ENCODE peak calls at places on chromosomes 11 and 22, in eight cellular contexts. One of them, this sample, is unnamed.

GRCh38 chr11:14386895-14387480 is 28.0 kb upstream of the RRAS2 start:
- DNase-seq in RCC 7860: no peak
- DNase-seq in stimulated activated CD4-positive, alpha-beta T cell treated with anti-CD3 and anti-CD28 coated beads, Interleukin-2, amount 100 ng/mL, for 48 hours: no peak
- DNase-seq in activated CD8-positive, alpha-beta memory T cell treated with anti-CD3 and anti-CD28 coated beads, Interleukin-2, amount 10 ng/mL, durations not matched to agents 7 days and 5 days: no peak
- DNase-seq in activated T-helper 1 cell treated with Interleukin-2 at 50 U/mL for 16 hours: no peak
- DNase-seq in substantia nigra: peak
- DNase-seq in LHCN-M2: peak
- DNase-seq in kidney epithelial cell: no peak
- DNase-seq in this sample: no peak

GRCh38 chr22:49972163-49973017 is 11.8 kb downstream of the PIM3 start:
- DNase-seq in RCC 7860: no peak
- DNase-seq in stimulated activated CD4-positive, alpha-beta T cell treated with anti-CD3 and anti-CD28 coated beads, Interleukin-2, amount 100 ng/mL, for 48 hours: no peak
- DNase-seq in activated CD8-positive, alpha-beta memory T cell treated with anti-CD3 and anti-CD28 coated beads, Interleukin-2, amount 10 ng/mL, durations not matched to agents 7 days and 5 days: peak
- DNase-seq in activated T-helper 1 cell treated with Interleukin-2 at 50 U/mL for 16 hours: no peak
- DNase-seq in substantia nigra: no peak
- DNase-seq in LHCN-M2: no peak
- DNase-seq in kidney epithelial cell: no peak
- DNase-seq in this sample: no peak

GRCh38 chr11:93476796-93477195 is 66.4 kb downstream of the SMCO4 start:
- DNase-seq in RCC 7860: no peak
- DNase-seq in stimulated activated CD4-positive, alpha-beta T cell treated with anti-CD3 and anti-CD28 coated beads, Interleukin-2, amount 100 ng/mL, for 48 hours: no peak
- DNase-seq in activated CD8-positive, alpha-beta memory T cell treated with anti-CD3 and anti-CD28 coated beads, Interleukin-2, amount 10 ng/mL, durations not matched to agents 7 days and 5 days: no peak
- DNase-seq in activated T-helper 1 cell treated with Interleukin-2 at 50 U/mL for 16 hours: no peak
- DNase-seq in substantia nigra: no peak
- DNase-seq in LHCN-M2: peak
- DNase-seq in kidney epithelial cell: no peak
- DNase-seq in this sample: peak

GRCh38 chr11:96023311-96023710 is 99.4 kb upstream of the MTMR2 start:
- DNase-seq in RCC 7860: no peak
- DNase-seq in stimulated activated CD4-positive, alpha-beta T cell treated with anti-CD3 and anti-CD28 coated beads, Interleukin-2, amount 100 ng/mL, for 48 hours: no peak
- DNase-seq in activated CD8-positive, alpha-beta memory T cell treated with anti-CD3 and anti-CD28 coated beads, Interleukin-2, amount 10 ng/mL, durations not matched to agents 7 days and 5 days: no peak
- DNase-seq in activated T-helper 1 cell treated with Interleukin-2 at 50 U/mL for 16 hours: no peak
- DNase-seq in substantia nigra: no peak
- DNase-seq in LHCN-M2: no peak
- DNase-seq in kidney epithelial cell: no peak
- DNase-seq in this sample: no peak

GRCh38 chr11:94198718-94199117 is 70.1 kb downstream of the PANX1 start:
- DNase-seq in RCC 7860: no peak
- DNase-seq in stimulated activated CD4-positive, alpha-beta T cell treated with anti-CD3 and anti-CD28 coated beads, Interleukin-2, amount 100 ng/mL, for 48 hours: no peak
- DNase-seq in activated CD8-positive, alpha-beta memory T cell treated with anti-CD3 and anti-CD28 coated beads, Interleukin-2, amount 10 ng/mL, durations not matched to agents 7 days and 5 days: no peak
- DNase-seq in activated T-helper 1 cell treated with Interleukin-2 at 50 U/mL for 16 hours: no peak
- DNase-seq in substantia nigra: no peak
- DNase-seq in LHCN-M2: no peak
- DNase-seq in kidney epithelial cell: no peak
- DNase-seq in this sample: no peak

GRCh38 chr11:46381046-46381835 is at the start of gene MDK:
- DNase-seq in RCC 7860: no peak
- DNase-seq in stimulated activated CD4-positive, alpha-beta T cell treated with anti-CD3 and anti-CD28 coated beads, Interleukin-2, amount 100 ng/mL, for 48 hours: no peak
- DNase-seq in activated CD8-positive, alpha-beta memory T cell treated with anti-CD3 and anti-CD28 coated beads, Interleukin-2, amount 10 ng/mL, durations not matched to agents 7 days and 5 days: no peak
- DNase-seq in activated T-helper 1 cell treated with Interleukin-2 at 50 U/mL for 16 hours: no peak
- DNase-seq in substantia nigra: no peak
- DNase-seq in LHCN-M2: no peak
- DNase-seq in kidney epithelial cell: no peak
- DNase-seq in this sample: no peak

GRCh38 chr22:37763652-37764051 is 44.1 kb upstream of the GCAT start:
- DNase-seq in RCC 7860: no peak
- DNase-seq in stimulated activated CD4-positive, alpha-beta T cell treated with anti-CD3 and anti-CD28 coated beads, Interleukin-2, amount 100 ng/mL, for 48 hours: no peak
- DNase-seq in activated CD8-positive, alpha-beta memory T cell treated with anti-CD3 and anti-CD28 coated beads, Interleukin-2, amount 10 ng/mL, durations not matched to agents 7 days and 5 days: no peak
- DNase-seq in activated T-helper 1 cell treated with Interleukin-2 at 50 U/mL for 16 hours: no peak
- DNase-seq in substantia nigra: no peak
- DNase-seq in LHCN-M2: no peak
- DNase-seq in kidney epithelial cell: no peak
- DNase-seq in this sample: no peak

GRCh38 chr22:26170795-26171194 is 1.5 kb downstream of the SEZ6L start:
- DNase-seq in RCC 7860: no peak
- DNase-seq in stimulated activated CD4-positive, alpha-beta T cell treated with anti-CD3 and anti-CD28 coated beads, Interleukin-2, amount 100 ng/mL, for 48 hours: no peak
- DNase-seq in activated CD8-positive, alpha-beta memory T cell treated with anti-CD3 and anti-CD28 coated beads, Interleukin-2, amount 10 ng/mL, durations not matched to agents 7 days and 5 days: no peak
- DNase-seq in activated T-helper 1 cell treated with Interleukin-2 at 50 U/mL for 16 hours: no peak
- DNase-seq in substantia nigra: no peak
- DNase-seq in LHCN-M2: no peak
- DNase-seq in kidney epithelial cell: no peak
- DNase-seq in this sample: no peak

GRCh38 chr11:115912484-115912945 is 408.3 kb upstream of the CADM1 start:
- DNase-seq in RCC 7860: peak
- DNase-seq in stimulated activated CD4-positive, alpha-beta T cell treated with anti-CD3 and anti-CD28 coated beads, Interleukin-2, amount 100 ng/mL, for 48 hours: no peak
- DNase-seq in activated CD8-positive, alpha-beta memory T cell treated with anti-CD3 and anti-CD28 coated beads, Interleukin-2, amount 10 ng/mL, durations not matched to agents 7 days and 5 days: no peak
- DNase-seq in activated T-helper 1 cell treated with Interleukin-2 at 50 U/mL for 16 hours: no peak
- DNase-seq in substantia nigra: no peak
- DNase-seq in LHCN-M2: no peak
- DNase-seq in kidney epithelial cell: no peak
- DNase-seq in this sample: no peak

GRCh38 chr11:15199693-15200092 is 85.0 kb downstream of the INSC start:
- DNase-seq in RCC 7860: peak
- DNase-seq in stimulated activated CD4-positive, alpha-beta T cell treated with anti-CD3 and anti-CD28 coated beads, Interleukin-2, amount 100 ng/mL, for 48 hours: no peak
- DNase-seq in activated CD8-positive, alpha-beta memory T cell treated with anti-CD3 and anti-CD28 coated beads, Interleukin-2, amount 10 ng/mL, durations not matched to agents 7 days and 5 days: no peak
- DNase-seq in activated T-helper 1 cell treated with Interleukin-2 at 50 U/mL for 16 hours: no peak
- DNase-seq in substantia nigra: no peak
- DNase-seq in LHCN-M2: peak
- DNase-seq in kidney epithelial cell: no peak
- DNase-seq in this sample: peak

GRCh38 chr22:25545677-25546076 is 18.8 kb upstream of the GRK3 start:
- DNase-seq in RCC 7860: no peak
- DNase-seq in stimulated activated CD4-positive, alpha-beta T cell treated with anti-CD3 and anti-CD28 coated beads, Interleukin-2, amount 100 ng/mL, for 48 hours: no peak
- DNase-seq in activated CD8-positive, alpha-beta memory T cell treated with anti-CD3 and anti-CD28 coated beads, Interleukin-2, amount 10 ng/mL, durations not matched to agents 7 days and 5 days: no peak
- DNase-seq in activated T-helper 1 cell treated with Interleukin-2 at 50 U/mL for 16 hours: no peak
- DNase-seq in substantia nigra: no peak
- DNase-seq in LHCN-M2: no peak
- DNase-seq in kidney epithelial cell: no peak
- DNase-seq in this sample: no peak

GRCh38 chr11:36449566-36450390 is 60.3 kb downstream of the TRAF6 start:
- DNase-seq in RCC 7860: no peak
- DNase-seq in stimulated activated CD4-positive, alpha-beta T cell treated with anti-CD3 and anti-CD28 coated beads, Interleukin-2, amount 100 ng/mL, for 48 hours: no peak
- DNase-seq in activated CD8-positive, alpha-beta memory T cell treated with anti-CD3 and anti-CD28 coated beads, Interleukin-2, amount 10 ng/mL, durations not matched to agents 7 days and 5 days: peak
- DNase-seq in activated T-helper 1 cell treated with Interleukin-2 at 50 U/mL for 16 hours: no peak
- DNase-seq in substantia nigra: no peak
- DNase-seq in LHCN-M2: no peak
- DNase-seq in kidney epithelial cell: no peak
- DNase-seq in this sample: no peak

GRCh38 chr11:2202071-2202899 is 30.7 kb upstream of the TH start:
- DNase-seq in RCC 7860: no peak
- DNase-seq in stimulated activated CD4-positive, alpha-beta T cell treated with anti-CD3 and anti-CD28 coated beads, Interleukin-2, amount 100 ng/mL, for 48 hours: no peak
- DNase-seq in activated CD8-positive, alpha-beta memory T cell treated with anti-CD3 and anti-CD28 coated beads, Interleukin-2, amount 10 ng/mL, durations not matched to agents 7 days and 5 days: no peak
- DNase-seq in activated T-helper 1 cell treated with Interleukin-2 at 50 U/mL for 16 hours: no peak
- DNase-seq in substantia nigra: no peak
- DNase-seq in LHCN-M2: no peak
- DNase-seq in kidney epithelial cell: no peak
- DNase-seq in this sample: no peak

GRCh38 chr22:30270841-30271240 is 4.2 kb upstream of the OSM start:
- DNase-seq in RCC 7860: peak
- DNase-seq in stimulated activated CD4-positive, alpha-beta T cell treated with anti-CD3 and anti-CD28 coated beads, Interleukin-2, amount 100 ng/mL, for 48 hours: no peak
- DNase-seq in activated CD8-positive, alpha-beta memory T cell treated with anti-CD3 and anti-CD28 coated beads, Interleukin-2, amount 10 ng/mL, durations not matched to agents 7 days and 5 days: no peak
- DNase-seq in activated T-helper 1 cell treated with Interleukin-2 at 50 U/mL for 16 hours: no peak
- DNase-seq in substantia nigra: peak
- DNase-seq in LHCN-M2: no peak
- DNase-seq in kidney epithelial cell: no peak
- DNase-seq in this sample: peak

GRCh38 chr22:50018608-50019291 is 6.2 kb upstream of the IL17REL start:
- DNase-seq in RCC 7860: no peak
- DNase-seq in stimulated activated CD4-positive, alpha-beta T cell treated with anti-CD3 and anti-CD28 coated beads, Interleukin-2, amount 100 ng/mL, for 48 hours: no peak
- DNase-seq in activated CD8-positive, alpha-beta memory T cell treated with anti-CD3 and anti-CD28 coated beads, Interleukin-2, amount 10 ng/mL, durations not matched to agents 7 days and 5 days: no peak
- DNase-seq in activated T-helper 1 cell treated with Interleukin-2 at 50 U/mL for 16 hours: no peak
- DNase-seq in substantia nigra: no peak
- DNase-seq in LHCN-M2: no peak
- DNase-seq in kidney epithelial cell: no peak
- DNase-seq in this sample: no peak

GRCh38 chr11:103031834-103032233 is 60.1 kb downstream of the DCUN1D5 start:
- DNase-seq in RCC 7860: no peak
- DNase-seq in stimulated activated CD4-positive, alpha-beta T cell treated with anti-CD3 and anti-CD28 coated beads, Interleukin-2, amount 100 ng/mL, for 48 hours: no peak
- DNase-seq in activated CD8-positive, alpha-beta memory T cell treated with anti-CD3 and anti-CD28 coated beads, Interleukin-2, amount 10 ng/mL, durations not matched to agents 7 days and 5 days: no peak
- DNase-seq in activated T-helper 1 cell treated with Interleukin-2 at 50 U/mL for 16 hours: no peak
- DNase-seq in substantia nigra: no peak
- DNase-seq in LHCN-M2: peak
- DNase-seq in kidney epithelial cell: no peak
- DNase-seq in this sample: no peak

This sample was measured in HCEC 1CT.